ENCODE peak calls at places on chromosomes 4 and X, in eight cellular contexts. L is glutamatergic neuron, H is nephron progenitor cell, R is lung, G is astrocyte, V is foreskin fibroblast, J is epithelial cell of esophagus, T is lower leg skin. U is an unnamed sample.

GRCh38 chr4:38572798-38573197 is 91.2 kb upstream of the KLF3 start:
- DNase-seq in L (no peak), H (no peak), R (no peak), G (no peak), V (no peak), J (peak), T (no peak), U (no peak)

GRCh38 chr4:144634978-144635747 is 10.8 kb upstream of the HHIP start:
- DNase-seq in L (no peak), H (no peak), R (no peak), G (no peak), V (no peak), J (no peak), T (no peak), U (peak)

GRCh38 chr4:77001907-77002306 is 52.4 kb downstream of the SEPTIN11 start:
- DNase-seq in L (no peak), H (no peak), R (no peak), G (peak), V (no peak), J (peak), T (no peak), U (no peak)

GRCh38 chrX:102899940-102900916 is 36.8 kb upstream of the RAB40AL start:
- DNase-seq in L (peak), H (peak), R (peak), G (peak), V (peak), J (peak), T (peak), U (peak)

GRCh38 chr4:150207871-150208270 is 129.6 kb downstream of the DCLK2 start:
- DNase-seq in L (no peak), H (no peak), R (no peak), G (no peak), V (no peak), J (no peak), T (no peak), U (no peak)

GRCh38 chrX:154329284-154329683 is 33.7 kb downstream of the TKTL1 start:
- DNase-seq in L (no peak), H (no peak), R (no peak), G (no peak), V (no peak), J (no peak), T (no peak), U (no peak)

GRCh38 chr4:87012265-87012953 is 77.6 kb downstream of the AFF1 start:
- DNase-seq in L (no peak), H (no peak), R (no peak), G (no peak), V (no peak), J (no peak), T (no peak), U (no peak)

GRCh38 chrX:63747331-63747730 is 37.7 kb downstream of the ARHGEF9 start:
- DNase-seq in L (no peak), H (no peak), R (no peak), G (peak), V (peak), J (peak), T (no peak), U (no peak)

GRCh38 chrX:131837325-131837724 is 185.8 kb upstream of the STK26 start:
- DNase-seq in L (no peak), H (no peak), R (no peak), G (no peak), V (no peak), J (peak), T (no peak), U (no peak)

GRCh38 chr4:169005453-169006099 is 4.5 kb downstream of the CBR4 start:
- DNase-seq in L (no peak), H (no peak), R (no peak), G (no peak), V (no peak), J (no peak), T (no peak), U (no peak)

GRCh38 chr4:67087897-67088296 is 457.4 kb downstream of the CENPC start:
- DNase-seq in L (peak), H (peak), R (no peak), G (no peak), V (no peak), J (peak), T (peak), U (peak)

GRCh38 chr4:17055788-17056187 is 157.3 kb upstream of the LDB2 start:
- DNase-seq in L (no peak), H (no peak), R (no peak), G (peak), V (peak), J (peak), T (no peak), U (no peak)

GRCh38 chrX:10117301-10117700 is 39.5 kb upstream of the CLCN4 start:
- DNase-seq in L (no peak), H (no peak), R (no peak), G (no peak), V (no peak), J (no peak), T (no peak), U (no peak)

GRCh38 chr4:104751468-104751867 is 256.8 kb upstream of the CXXC4 start:
- DNase-seq in L (no peak), H (no peak), R (no peak), G (no peak), V (no peak), J (peak), T (no peak), U (no peak)

GRCh38 chr4:87633239-87633638 is 16.8 kb upstream of the DMP1 start:
- DNase-seq in L (no peak), H (no peak), R (no peak), G (peak), V (no peak), J (peak), T (no peak), U (no peak)

GRCh38 chr4:103718993-103719319 is 829 bp downstream of the TACR3 start:
- DNase-seq in L (no peak), H (peak), R (no peak), G (no peak), V (no peak), J (peak), T (no peak), U (no peak)
- TF ChIP-seq CTCF in L (no peak), H (no peak), R (no peak), G (no peak), V (no peak), J (peak), T (no peak), U (no peak)

GRCh38 chr4:188719794-188720193 is 580.6 kb downstream of the TRIML1 start:
- DNase-seq in L (no peak), H (no peak), R (no peak), G (no peak), V (no peak), J (no peak), T (no peak), U (no peak)
- TF ChIP-seq CTCF in L (peak), H (no peak), R (no peak), G (no peak), V (no peak), J (peak), T (no peak), U (no peak)

GRCh38 chr4:1992468-1993168 is 16.2 kb downstream of the NELFA start:
- DNase-seq in L (peak), H (peak), R (no peak), G (no peak), V (no peak), J (no peak), T (peak), U (no peak)
- TF ChIP-seq CTCF in L (peak), H (no peak), R (no peak), G (no peak), V (no peak), J (no peak), T (no peak), U (no peak)

DNA sequence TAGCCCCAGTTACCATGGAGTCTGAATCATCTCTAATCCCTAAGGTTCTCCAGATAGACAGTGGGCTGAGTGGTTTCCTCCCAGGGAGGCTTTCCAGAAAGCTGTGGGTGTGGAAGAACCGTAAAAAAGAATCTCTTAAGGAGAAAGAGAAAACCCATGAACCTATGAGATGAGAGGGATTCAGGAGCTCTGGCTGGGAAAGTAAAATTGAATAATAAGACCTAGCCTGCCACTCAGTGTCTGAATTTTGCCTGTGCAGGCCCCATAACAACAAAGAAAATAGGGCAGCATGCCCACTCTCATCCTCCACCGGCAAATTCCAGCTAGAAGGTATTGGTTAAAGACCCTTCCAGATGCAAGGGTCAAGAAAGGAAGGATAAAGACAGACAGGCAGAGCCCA is 16.9 kb downstream of the AWAT2 start:
- DNase-seq in L (no peak), H (no peak), R (no peak), G (no peak), V (no peak), J (no peak), T (no peak), U (no peak)
- TF ChIP-seq CTCF in L (no peak), H (no peak), R (no peak), G (no peak), V (no peak), J (no peak), T (no peak), U (no peak)

DNA sequence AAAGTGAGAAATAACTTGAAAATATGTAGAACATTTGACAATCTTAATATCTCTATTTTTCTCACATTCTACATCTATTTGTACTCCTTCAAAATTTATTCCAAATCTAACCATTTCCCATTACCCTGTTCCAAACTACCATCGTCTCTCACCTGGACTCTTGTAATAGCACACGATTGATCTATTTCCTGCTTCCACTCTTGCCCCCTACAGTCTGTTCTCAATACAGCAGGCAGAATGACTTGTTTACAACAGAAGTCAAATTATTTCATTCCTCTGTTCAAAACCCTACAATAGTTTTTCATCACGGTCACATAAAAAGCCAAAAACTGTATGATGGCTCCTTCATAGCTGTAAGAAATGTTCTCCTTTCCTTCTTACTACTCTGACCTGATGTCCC is 21.1 kb upstream of the LUZP4 start:
- DNase-seq in L (no peak), H (no peak), R (no peak), G (no peak), V (no peak), J (peak), T (no peak), U (no peak)
- TF ChIP-seq CTCF in L (peak), H (peak), R (no peak), G (peak), V (peak), J (no peak), T (no peak), U (no peak)

GRCh38 chr4:162645381-162645780 is 481.6 kb upstream of the FSTL5 start:
- DNase-seq in L (no peak), H (no peak), R (no peak), G (peak), V (no peak), J (peak), T (no peak), U (no peak)
- TF ChIP-seq CTCF in L (no peak), H (no peak), R (no peak), G (peak), V (no peak), J (peak), T (no peak), U (no peak)

GRCh38 chr4:146640459-146641061 is 1.9 kb downstream of the POU4F2 start:
- DNase-seq in L (peak), H (no peak), R (no peak), G (no peak), V (no peak), J (no peak), T (no peak), U (no peak)
- TF ChIP-seq CTCF in L (no peak), H (no peak), R (no peak), G (no peak), V (no peak), J (no peak), T (no peak), U (no peak)

U was measured in GM10248.